ENCODE peak calls at places on chromosomes 4 and X, in five cellular contexts. N, F, A, K and D are unnamed samples. For H3K36me3, the result is how much of the 10 kb centered on the place peaks cover.

GRCh38 chr4:33054656-33055055 is 2334.5 kb downstream of the PCDH7 start:
- DNase-seq in A (no peak), N (no peak), F (no peak), K (no peak), D (no peak)

GRCh38 chrX:40249582-40249981 is 151.8 kb upstream of the BCOR start:
- DNase-seq in F (no peak), N (no peak), K (no peak), A (no peak), D (no peak)

GRCh38 chr4:174709531-174709930 is 119.5 kb downstream of the GLRA3 start:
- DNase-seq in N (no peak), K (no peak), A (no peak), F (no peak), D (no peak)

GRCh38 chr4:165190591-165191212 is 16.7 kb upstream of the KLHL2 start:
- DNase-seq in A (no peak), F (no peak), N (no peak), K (no peak), D (no peak)

GRCh38 chrX:1450381-1451161 is 2.1 kb downstream of the ASMTL start:
- DNase-seq in K (no peak), A (peak), F (no peak), N (peak), D (no peak)

GRCh38 chr4:53605783-53606182 is 14.5 kb upstream of the LNX1 start:
- DNase-seq in A (no peak), N (no peak), K (no peak), F (no peak), D (no peak)

GRCh38 chrX:39158801-39159657 is 357.8 kb downstream of the MID1IP1 start:
- DNase-seq in N (no peak), K (peak), F (no peak), A (peak), D (peak)

GRCh38 chr4:7209699-7210098 is 17.4 kb downstream of the SORCS2 start:
- DNase-seq in A (no peak), F (no peak), N (no peak), K (no peak), D (no peak)

GRCh38 chrX:149470960-149471359 is 34.1 kb downstream of the IDS start:
- DNase-seq in N (peak), A (peak), F (peak), K (peak), D (peak)

GRCh38 chr4:89177807-89178206 is 66.5 kb downstream of the TIGD2 start:
- DNase-seq in N (no peak), A (no peak), K (no peak), F (no peak), D (no peak)

GRCh38 chr4:120692964-120693363 is 229.6 kb downstream of the PRDM5 start:
- DNase-seq in K (peak), F (peak), A (no peak), N (peak), D (peak)

GRCh38 chrX:41887691-41888090 is 35.7 kb downstream of the CASK start:
- DNase-seq in F (no peak), A (no peak), K (no peak), N (no peak), D (no peak)

GRCh38 chr4:114921191-114921590 is 192.2 kb downstream of the NDST4 start:
- DNase-seq in K (no peak), F (no peak), A (no peak), N (no peak), D (no peak)

GRCh38 chr4:40562208-40562607 is 67.5 kb downstream of the RBM47 start:
- DNase-seq in K (no peak), N (no peak), A (no peak), F (no peak), D (no peak)

GRCh38 chr4:101292901-101293300 is 54.4 kb downstream of the PPP3CA start:
- DNase-seq in A (no peak), F (no peak), N (no peak), K (no peak), D (no peak)

GRCh38 chr4:24328300-24328699 is 256.1 kb downstream of the DHX15 start:
- DNase-seq in N (no peak), F (no peak), K (no peak), A (no peak), D (no peak)

GRCh38 chr4:22522706-22523501 is 7.0 kb upstream of the ADGRA3 start:
- DNase-seq in F (no peak), N (no peak), A (no peak), K (no peak), D (peak)

GRCh38 chr4:108060686-108061321 is 71.1 kb downstream of the HADH start:
- DNase-seq in F (no peak), A (no peak), K (no peak), N (no peak), D (no peak)

GRCh38 chr4:82618321-82618720 is 56.5 kb upstream of the TMEM150C start:
- DNase-seq in A (no peak), N (no peak), K (no peak), F (no peak), D (no peak)

GRCh38 chrX:13747836-13748235 is 13.3 kb downstream of the OFD1 start:
- DNase-seq in K (peak), F (peak), N (peak), A (no peak), D (peak)

GRCh38 chrX:154734101-154734781 is 16.6 kb downstream of the GAB3 start:
- DNase-seq in A (peak), N (peak), F (peak), K (peak), D (peak)

GRCh38 chr4:128268970-128269369 is 18.6 kb downstream of the PGRMC2 start:
- DNase-seq in N (no peak), A (no peak), K (no peak), F (no peak), D (no peak)

DNA sequence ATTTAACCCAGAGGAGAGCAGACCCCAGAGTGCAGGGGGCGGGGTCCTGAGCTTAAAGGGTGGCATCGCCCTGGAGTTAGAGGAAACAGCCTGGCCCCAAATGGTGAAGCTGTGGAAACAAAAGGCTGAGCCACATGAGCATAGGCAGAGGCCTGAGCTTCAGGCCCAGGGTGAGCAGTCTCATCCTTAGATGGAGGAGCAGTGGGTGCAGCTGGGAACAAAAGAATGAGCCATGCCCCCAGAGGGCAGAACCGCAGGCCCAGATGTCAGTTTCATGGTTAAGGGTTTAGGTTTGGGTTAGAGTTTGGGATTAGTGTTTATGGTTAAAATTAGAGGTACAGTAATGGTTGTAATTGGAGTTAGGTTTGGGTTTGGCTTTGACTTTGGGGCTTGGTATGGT is 44.4 kb upstream of the IL9R start:
- DNase-seq in K (no peak), F (no peak), N (no peak), A (no peak), D (no peak)
- H3K36me3 ChIP-seq in K (under half), F (under half), N (under half), A (under half), D (under half)

GRCh38 chr4:107034982-107035710 is 967 bp downstream of the DKK2 start:
- DNase-seq in N (no peak), F (peak), K (no peak), A (no peak), D (no peak)
- H3K4me3 ChIP-seq in N (no peak), F (peak), K (no peak), A (no peak), D (no peak)

GRCh38 chr4:86482851-86483490 is 111.1 kb upstream of the PTPN13 start:
- DNase-seq in F (no peak), K (no peak), N (no peak), A (no peak), D (no peak)
- TF ChIP-seq CTCF in F (no peak), K (no peak), N (no peak), A (no peak), D (no peak)

GRCh38 chr4:3224971-3225850 is 23.7 kb upstream of the MSANTD1 start:
- DNase-seq in N (no peak), F (no peak), K (no peak), A (peak), D (no peak)

GRCh38 chr4:3223346-3223745 is 25.6 kb upstream of the MSANTD1 start:
- DNase-seq in N (no peak), F (no peak), K (no peak), A (no peak), D (no peak)

GRCh38 chr4:3221996-3222395 is 27.0 kb upstream of the MSANTD1 start:
- DNase-seq in A (peak), N (no peak), F (no peak), K (no peak), D (no peak)

GRCh38 chr4:3225946-3226345 is 23.0 kb upstream of the MSANTD1 start:
- DNase-seq in A (peak), N (no peak), K (no peak), F (no peak), D (no peak)

DNA sequence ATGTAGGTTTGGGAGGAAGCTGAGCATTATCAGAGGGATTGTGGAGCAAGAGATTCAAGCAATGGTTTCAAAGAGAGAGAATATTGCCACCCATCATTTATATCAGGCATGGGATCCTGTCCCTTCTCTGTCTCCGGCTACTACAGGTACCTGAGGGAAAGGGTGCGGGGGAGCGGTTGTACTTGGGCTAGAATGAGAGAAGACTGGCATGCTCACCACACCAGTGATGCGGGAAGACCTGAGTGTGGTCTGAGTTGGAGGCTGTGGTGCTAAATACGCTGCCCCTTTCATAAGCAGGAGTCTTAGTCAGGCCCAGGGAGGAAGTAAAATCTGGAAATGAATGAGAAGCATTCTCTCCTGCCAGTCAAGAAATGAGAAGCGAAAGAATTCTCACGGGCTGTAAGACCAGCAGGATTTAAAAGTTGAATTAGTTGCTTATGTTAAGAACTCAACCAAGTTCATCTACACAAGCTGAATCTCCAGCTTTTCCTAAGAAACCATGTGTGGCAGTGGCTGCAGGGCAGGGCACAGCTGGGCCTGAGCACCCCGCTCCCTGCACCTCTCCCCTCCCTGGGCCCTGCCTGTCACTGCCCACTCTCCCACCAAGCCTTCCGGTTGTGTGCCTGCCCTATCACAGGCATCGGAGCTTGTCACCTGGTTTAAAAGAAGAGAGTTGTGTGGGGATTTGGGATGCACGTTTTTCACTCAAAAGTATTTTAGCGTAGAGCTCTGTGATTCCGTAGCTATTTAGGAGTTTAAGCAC is 24.8 kb upstream of the MSANTD1 start:
- DNase-seq in N (no peak), A (no peak), K (no peak), F (no peak), D (no peak)
- H3K36me3 ChIP-seq in N (under half), A (under half), K (under half), F (under half), D (under half)

GRCh38 chr4:173522160-173522873 is 7.7 kb downstream of the HAND2 start:
- DNase-seq in A (peak), N (peak), K (no peak), F (peak), D (no peak)
- H3K4me3 ChIP-seq in A (peak), N (no peak), K (peak), F (peak), D (peak)

GRCh38 chrX:64642482-64642881 is 247.2 kb upstream of the MTMR8 start:
- DNase-seq in F (no peak), N (no peak), A (no peak), K (no peak), D (no peak)
- TF ChIP-seq CTCF in F (peak), N (no peak), A (peak), K (peak), D (no peak)

DNA sequence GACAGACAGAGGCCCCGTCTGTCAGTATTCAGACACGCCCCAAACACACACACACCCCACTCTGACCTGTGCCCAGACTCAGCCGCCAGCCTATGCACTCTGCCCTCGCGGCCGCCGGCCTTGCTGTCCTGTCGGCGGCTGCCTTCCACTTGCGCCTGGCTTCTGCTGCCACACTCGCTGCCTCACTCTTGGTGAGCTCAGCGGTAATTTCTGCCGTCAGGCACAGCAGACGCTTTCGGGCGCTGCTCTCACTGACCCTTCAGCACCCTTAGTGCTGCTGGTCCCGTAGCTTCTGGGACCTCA is 10.3 kb downstream of the PIGG start:
- DNase-seq in K (no peak), F (no peak), N (no peak), A (no peak), D (no peak)
- H3K36me3 ChIP-seq in K (under half), F (under half), N (under half), A (under half), D (under half)